ENCODE peak calls at places on chromosomes 11 and 22, in nine cellular contexts. One of them, this sample, is unnamed.

GRCh38 chr11:122678406-122678805 is 22.9 kb downstream of the UBASH3B start:
- DNase-seq in H1: no peak
- DNase-seq in fibroblast of lung: no peak
- DNase-seq in astrocyte: no peak
- DNase-seq in IMR-90: no peak
- DNase-seq in H9: no peak
- DNase-seq in HCT116: no peak
- DNase-seq in neural progenitor cell: no peak
- DNase-seq in endothelial cell of umbilical vein: no peak
- DNase-seq in this sample: no peak

GRCh38 chr22:46797355-46797754 is 34.9 kb downstream of the TBC1D22A start:
- DNase-seq in neural progenitor cell: no peak
- DNase-seq in fibroblast of lung: peak; percentile 29
- DNase-seq in endothelial cell of umbilical vein: no peak
- DNase-seq in HCT116: no peak
- DNase-seq in astrocyte: no peak
- DNase-seq in IMR-90: peak; percentile 55
- DNase-seq in H9: no peak
- DNase-seq in H1: no peak
- DNase-seq in this sample: no peak

GRCh38 chr11:111772535-111772934 is 6.3 kb upstream of the PPP2R1B start:
- DNase-seq in IMR-90: no peak
- DNase-seq in H9: no peak
- DNase-seq in fibroblast of lung: no peak
- DNase-seq in neural progenitor cell: no peak
- DNase-seq in endothelial cell of umbilical vein: no peak
- DNase-seq in astrocyte: no peak
- DNase-seq in HCT116: no peak
- DNase-seq in H1: no peak
- DNase-seq in this sample: no peak

GRCh38 chr11:33970984-33971466 is 79.1 kb upstream of the LMO2 start:
- DNase-seq in endothelial cell of umbilical vein: peak; percentile 72
- DNase-seq in fibroblast of lung: peak; percentile 47
- DNase-seq in neural progenitor cell: peak; percentile 70
- DNase-seq in H1: peak; percentile 53
- DNase-seq in H9: peak; percentile 51
- DNase-seq in HCT116: peak; percentile 64
- DNase-seq in IMR-90: peak; percentile 50
- DNase-seq in astrocyte: peak; percentile 27
- DNase-seq in this sample: peak; percentile 6

GRCh38 chr22:36286096-36286957 is 33.4 kb downstream of the APOL1 start:
- DNase-seq in HCT116: peak; percentile 18
- DNase-seq in H9: peak; percentile 89
- DNase-seq in H1: peak; percentile 93
- DNase-seq in fibroblast of lung: peak; percentile 61
- DNase-seq in endothelial cell of umbilical vein: peak; percentile 68
- DNase-seq in neural progenitor cell: peak; percentile 90
- DNase-seq in IMR-90: peak; percentile 72
- DNase-seq in astrocyte: peak; percentile 38
- DNase-seq in this sample: peak; percentile 76

GRCh38 chr11:19666951-19667350 is 45.7 kb upstream of the NAV2 start:
- DNase-seq in HCT116: no peak
- DNase-seq in endothelial cell of umbilical vein: no peak
- DNase-seq in IMR-90: no peak
- DNase-seq in H1: no peak
- DNase-seq in fibroblast of lung: no peak
- DNase-seq in neural progenitor cell: no peak
- DNase-seq in H9: no peak
- DNase-seq in astrocyte: no peak
- DNase-seq in this sample: no peak

GRCh38 chr22:25403752-25404471 is 160.6 kb upstream of the GRK3 start:
- DNase-seq in fibroblast of lung: peak; percentile 32
- DNase-seq in H1: no peak
- DNase-seq in neural progenitor cell: peak; percentile 62
- DNase-seq in IMR-90: peak; percentile 41
- DNase-seq in H9: no peak
- DNase-seq in HCT116: no peak
- DNase-seq in astrocyte: peak; percentile 22
- DNase-seq in endothelial cell of umbilical vein: no peak
- DNase-seq in this sample: peak; percentile 18

GRCh38 chr11:60891103-60891741 is 15.2 kb downstream of the PRPF19 start:
- DNase-seq in H1: no peak
- DNase-seq in fibroblast of lung: peak; percentile 35
- DNase-seq in IMR-90: peak; percentile 23
- DNase-seq in H9: no peak
- DNase-seq in neural progenitor cell: no peak
- DNase-seq in HCT116: no peak
- DNase-seq in endothelial cell of umbilical vein: peak; percentile 86
- DNase-seq in astrocyte: peak; percentile 15
- DNase-seq in this sample: no peak

GRCh38 chr11:85821636-85822035 is 10.7 kb upstream of the SYTL2 start:
- DNase-seq in endothelial cell of umbilical vein: no peak
- DNase-seq in IMR-90: peak; percentile 56
- DNase-seq in H1: no peak
- DNase-seq in H9: no peak
- DNase-seq in astrocyte: peak; percentile 73
- DNase-seq in neural progenitor cell: no peak
- DNase-seq in fibroblast of lung: peak; percentile 80
- DNase-seq in HCT116: no peak
- DNase-seq in this sample: no peak

GRCh38 chr11:37710031-37710430 is 1112.0 kb upstream of the RAG2 start:
- DNase-seq in HCT116: no peak
- DNase-seq in astrocyte: peak; percentile 87
- DNase-seq in endothelial cell of umbilical vein: no peak
- DNase-seq in IMR-90: peak; percentile 29
- DNase-seq in H1: no peak
- DNase-seq in neural progenitor cell: no peak
- DNase-seq in H9: no peak
- DNase-seq in fibroblast of lung: peak; percentile 91
- DNase-seq in this sample: no peak

DNA sequence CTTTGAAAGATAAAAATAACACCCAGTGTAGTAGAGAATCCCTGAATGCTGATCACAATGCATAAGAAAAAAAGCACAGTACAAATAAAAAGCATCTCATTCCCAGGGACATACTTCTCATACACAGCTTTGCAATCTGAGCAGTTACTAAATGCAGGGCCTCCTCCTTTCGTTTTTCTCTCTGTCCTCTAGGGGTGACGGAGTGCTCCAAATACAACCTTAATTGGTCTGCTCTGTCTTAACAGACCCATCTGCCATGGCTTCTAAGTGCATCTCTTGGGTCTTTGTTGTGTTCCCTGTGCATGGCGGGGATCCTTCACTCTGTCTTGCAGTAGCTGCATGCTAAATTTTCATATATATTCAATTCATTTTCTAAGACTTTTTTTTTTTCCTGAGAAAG is 1114.2 kb upstream of the RAG2 start:
- DNase-seq in neural progenitor cell: peak; percentile 60
- DNase-seq in astrocyte: no peak
- DNase-seq in fibroblast of lung: peak; percentile 15
- DNase-seq in HCT116: no peak
- DNase-seq in H1: no peak
- DNase-seq in H9: peak; percentile 41
- DNase-seq in endothelial cell of umbilical vein: no peak
- DNase-seq in IMR-90: peak; percentile 6
- DNase-seq in this sample: no peak
- TF ChIP-seq CTCF in neural progenitor cell: peak; percentile 55
- TF ChIP-seq CTCF in astrocyte: peak; percentile 12
- TF ChIP-seq CTCF in fibroblast of lung: peak; percentile 16
- TF ChIP-seq CTCF in HCT116: no peak
- TF ChIP-seq CTCF in H1: peak; percentile 26
- TF ChIP-seq CTCF in H9: peak; percentile 62
- TF ChIP-seq CTCF in endothelial cell of umbilical vein: no peak
- TF ChIP-seq CTCF in IMR-90: peak; percentile 13
- TF ChIP-seq CTCF in this sample: peak; percentile 38

DNA sequence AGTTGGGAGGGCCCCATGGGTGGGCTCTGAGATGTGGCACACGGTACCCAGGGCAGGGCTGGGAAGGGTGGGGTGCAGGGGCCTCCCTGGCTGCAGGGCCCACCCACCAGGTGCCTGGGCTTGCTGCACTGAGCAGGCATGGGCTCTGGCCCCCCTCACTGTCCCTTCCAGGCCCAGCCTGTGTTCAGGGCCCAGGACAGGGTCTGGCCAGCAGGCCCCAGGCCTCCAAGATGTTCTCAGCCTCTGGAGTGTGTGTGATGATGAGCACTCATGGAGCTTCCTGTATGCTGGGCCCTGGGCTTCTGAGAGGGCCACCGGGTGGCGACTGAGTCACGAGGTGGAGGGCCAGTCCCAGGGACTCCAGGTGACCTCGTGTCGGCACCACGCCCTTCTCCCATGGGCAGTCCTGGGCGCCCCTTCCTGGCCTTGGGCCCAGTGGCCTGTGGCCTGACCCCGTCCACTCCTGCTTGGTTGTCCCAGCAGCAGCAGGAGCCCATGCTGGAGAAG is 55.9 kb upstream of the CCDC188 start:
- DNase-seq in astrocyte: no peak
- DNase-seq in IMR-90: peak; percentile 22
- DNase-seq in HCT116: no peak
- DNase-seq in neural progenitor cell: no peak
- DNase-seq in H9: no peak
- DNase-seq in H1: no peak
- DNase-seq in endothelial cell of umbilical vein: peak; percentile 11
- DNase-seq in fibroblast of lung: no peak
- DNase-seq in this sample: peak; percentile 22
- H3K4me2 ChIP-seq in astrocyte: peak overlapping the region; percentile 81
- H3K4me2 ChIP-seq in IMR-90: peak overlapping the region; percentile 88
- H3K4me2 ChIP-seq in HCT116: peak overlapping the region; percentile 90
- H3K4me2 ChIP-seq in neural progenitor cell: peak overlapping the region; percentile 42
- H3K4me2 ChIP-seq in H9: no peak overlapping the region
- H3K4me2 ChIP-seq in H1: no peak overlapping the region
- H3K4me2 ChIP-seq in endothelial cell of umbilical vein: peak overlapping the region; percentile 53
- H3K4me2 ChIP-seq in fibroblast of lung: peak overlapping the region; percentile 97
- H3K4me2 ChIP-seq in this sample: peak overlapping the region; percentile 74

GRCh38 chr11:130828741-130829140 is 87.5 kb downstream of the SNX19 start:
- DNase-seq in neural progenitor cell: no peak
- DNase-seq in fibroblast of lung: peak; percentile 43
- DNase-seq in endothelial cell of umbilical vein: no peak
- DNase-seq in H9: no peak
- DNase-seq in H1: no peak
- DNase-seq in IMR-90: no peak
- DNase-seq in HCT116: no peak
- DNase-seq in astrocyte: peak; percentile 29
- DNase-seq in this sample: no peak

GRCh38 chr11:130829801-130830562 is 86.3 kb downstream of the SNX19 start:
- DNase-seq in H9: no peak
- DNase-seq in H1: no peak
- DNase-seq in fibroblast of lung: peak; percentile 47
- DNase-seq in HCT116: no peak
- DNase-seq in neural progenitor cell: no peak
- DNase-seq in endothelial cell of umbilical vein: no peak
- DNase-seq in astrocyte: peak; percentile 34
- DNase-seq in IMR-90: no peak
- DNase-seq in this sample: no peak

GRCh38 chr11:130825621-130826020 is 90.7 kb downstream of the SNX19 start:
- DNase-seq in astrocyte: no peak
- DNase-seq in endothelial cell of umbilical vein: no peak
- DNase-seq in HCT116: no peak
- DNase-seq in fibroblast of lung: no peak
- DNase-seq in H9: no peak
- DNase-seq in H1: no peak
- DNase-seq in neural progenitor cell: no peak
- DNase-seq in IMR-90: peak; percentile 25
- DNase-seq in this sample: no peak

GRCh38 chr11:130826572-130826971 is 89.7 kb downstream of the SNX19 start:
- DNase-seq in H1: no peak
- DNase-seq in HCT116: no peak
- DNase-seq in astrocyte: no peak
- DNase-seq in neural progenitor cell: no peak
- DNase-seq in H9: no peak
- DNase-seq in endothelial cell of umbilical vein: no peak
- DNase-seq in IMR-90: no peak
- DNase-seq in fibroblast of lung: no peak
- DNase-seq in this sample: no peak

DNA sequence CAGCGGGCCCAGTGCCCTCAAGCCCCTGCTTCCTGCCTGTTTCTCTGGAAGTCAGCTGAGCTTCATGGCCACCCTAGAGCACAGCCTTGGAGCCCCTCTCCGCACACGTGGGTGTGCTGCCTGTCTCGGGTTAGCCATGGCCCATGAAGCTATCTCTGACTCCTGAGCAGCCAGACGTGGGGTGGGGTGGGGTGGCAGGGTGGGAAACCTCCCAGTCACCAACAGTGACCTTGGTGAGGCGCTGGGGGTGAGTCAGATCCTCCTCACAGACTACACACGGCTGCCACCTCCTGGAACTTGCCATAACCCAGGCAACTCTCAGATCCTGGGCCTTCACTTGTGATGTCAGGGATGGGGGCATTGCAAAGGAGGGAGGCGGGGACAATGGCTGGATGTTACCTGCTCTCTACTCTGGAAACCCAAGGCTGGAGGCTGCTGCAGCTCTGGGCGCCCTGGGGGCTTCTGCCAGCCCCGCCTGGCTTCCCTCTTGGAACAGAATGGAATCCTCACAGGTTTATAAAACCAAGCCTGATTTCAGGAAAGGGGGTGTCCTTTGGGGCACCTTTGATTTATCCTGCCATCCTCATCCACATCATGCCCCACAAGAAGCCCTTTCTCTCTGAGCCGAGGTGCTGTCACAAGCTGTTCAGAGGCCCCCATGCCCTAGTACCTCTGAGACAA is 88.4 kb downstream of the SNX19 start:
- DNase-seq in astrocyte: peak; percentile 74
- DNase-seq in endothelial cell of umbilical vein: peak; percentile 65
- DNase-seq in neural progenitor cell: peak; percentile 77
- DNase-seq in fibroblast of lung: peak; percentile 84
- DNase-seq in H9: peak; percentile 93
- DNase-seq in H1: peak; percentile 69
- DNase-seq in IMR-90: peak; percentile 82
- DNase-seq in HCT116: peak; percentile 50
- DNase-seq in this sample: no peak
- H3K9ac ChIP-seq in astrocyte: peak overlapping the region; percentile 69
- H3K9ac ChIP-seq in endothelial cell of umbilical vein: no peak overlapping the region
- H3K9ac ChIP-seq in neural progenitor cell: no peak overlapping the region
- H3K9ac ChIP-seq in fibroblast of lung: no peak overlapping the region
- H3K9ac ChIP-seq in H9: no peak overlapping the region
- H3K9ac ChIP-seq in H1: no peak overlapping the region
- H3K9ac ChIP-seq in IMR-90: peak overlapping the region; percentile 22
- H3K9ac ChIP-seq in HCT116: no peak overlapping the region
- H3K9ac ChIP-seq in this sample: no peak overlapping the region

DNA sequence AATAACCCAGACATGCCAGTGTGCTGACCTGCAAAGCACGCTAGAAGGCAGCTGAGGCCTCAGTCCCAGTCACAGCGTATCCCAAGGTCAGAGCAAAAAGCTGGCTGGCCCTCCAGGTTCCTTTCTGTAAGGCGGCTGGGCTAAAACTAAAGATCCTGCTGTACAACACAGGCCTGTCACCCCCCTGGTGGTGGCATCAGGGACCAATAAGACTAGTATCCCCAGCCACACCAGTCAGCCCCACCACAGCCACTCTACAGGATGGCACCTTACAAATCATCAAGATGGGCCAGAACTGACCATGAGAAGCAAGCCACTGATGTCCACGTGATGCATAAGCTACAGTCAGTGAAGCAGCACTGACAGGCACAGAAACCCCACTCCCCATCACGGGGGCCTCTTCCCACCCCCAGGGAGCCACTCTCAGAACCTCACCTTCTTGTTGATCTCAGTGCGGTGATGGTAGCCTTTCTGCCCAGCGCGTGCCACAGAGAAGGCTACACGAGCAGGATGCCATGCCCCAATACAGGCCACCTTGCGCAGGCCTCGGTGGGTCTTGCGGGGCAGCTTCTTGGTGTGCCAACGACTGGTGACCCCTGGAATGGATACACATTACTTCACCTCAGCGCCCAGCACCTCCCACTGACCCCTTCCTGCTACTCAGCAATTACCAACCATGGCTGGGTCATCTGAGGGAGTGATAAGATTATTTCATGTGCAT is 5.0 kb downstream of the RPL3 start:
- DNase-seq in astrocyte: no peak
- DNase-seq in neural progenitor cell: no peak
- DNase-seq in IMR-90: no peak
- DNase-seq in fibroblast of lung: no peak
- DNase-seq in H9: peak; percentile 54
- DNase-seq in endothelial cell of umbilical vein: no peak
- DNase-seq in HCT116: no peak
- DNase-seq in H1: no peak
- DNase-seq in this sample: no peak
- TF ChIP-seq CTCF in astrocyte: peak; percentile 14
- TF ChIP-seq CTCF in neural progenitor cell: peak; percentile 13
- TF ChIP-seq CTCF in IMR-90: no peak
- TF ChIP-seq CTCF in fibroblast of lung: peak; percentile 5
- TF ChIP-seq CTCF in H9: peak; percentile 47
- TF ChIP-seq CTCF in endothelial cell of umbilical vein: peak; percentile 14
- TF ChIP-seq CTCF in HCT116: peak; percentile 41
- TF ChIP-seq CTCF in H1: peak; percentile 12
- TF ChIP-seq CTCF in this sample: peak; percentile 14

This sample was measured in DND-41.